ENCODE peak calls at places on chromosomes 12 and 14, in four cellular contexts. X, F, D and M are unnamed samples.

GRCh38 chr12:27525373-27525772 is 1.4 kb downstream of the PPFIBP1 start:
- DNase-seq in X (no peak), F (no peak), D (no peak), M (no peak)

GRCh38 chr12:114403690-114404450 is 2.1 kb downstream of the TBX5 start:
- DNase-seq in X (no peak), F (no peak), D (no peak), M (no peak)

GRCh38 chr14:21039585-21040369 is 2.4 kb upstream of the RNASE7 start:
- DNase-seq in X (no peak), F (peak; percentile 61), D (peak; percentile 44), M (peak; percentile 53)

GRCh38 chr12:122981587-122982493 is 1.4 kb downstream of the ARL6IP4 start:
- DNase-seq in X (no peak), F (no peak), D (no peak), M (no peak)

GRCh38 chr14:65260786-65261185 is 151.7 kb upstream of the FUT8 start:
- DNase-seq in X (no peak), F (no peak), D (no peak), M (no peak)

GRCh38 chr14:60093606-60094005 is 1.9 kb downstream of the PCNX4 start:
- DNase-seq in X (no peak), F (no peak), D (no peak), M (no peak)

GRCh38 chr12:69360348-69360672 is 767 bp downstream of the YEATS4 start:
- DNase-seq in X (no peak), F (no peak), D (no peak), M (no peak)

GRCh38 chr12:130970165-130970907 is 16.6 kb downstream of the ADGRD1 start:
- DNase-seq in X (no peak), F (no peak), D (no peak), M (no peak)

GRCh38 chr12:54479421-54479820 is 6.0 kb upstream of the GTSF1 start:
- DNase-seq in X (no peak), F (no peak), D (no peak), M (no peak)

GRCh38 chr14:32259368-32260013 is 56.4 kb upstream of the RNU6-8 start:
- DNase-seq in X (no peak), F (no peak), D (no peak), M (no peak)

GRCh38 chr12:86050010-86050409 is 175.9 kb downstream of the NTS start:
- DNase-seq in X (no peak), F (no peak), D (no peak), M (no peak)

DNA sequence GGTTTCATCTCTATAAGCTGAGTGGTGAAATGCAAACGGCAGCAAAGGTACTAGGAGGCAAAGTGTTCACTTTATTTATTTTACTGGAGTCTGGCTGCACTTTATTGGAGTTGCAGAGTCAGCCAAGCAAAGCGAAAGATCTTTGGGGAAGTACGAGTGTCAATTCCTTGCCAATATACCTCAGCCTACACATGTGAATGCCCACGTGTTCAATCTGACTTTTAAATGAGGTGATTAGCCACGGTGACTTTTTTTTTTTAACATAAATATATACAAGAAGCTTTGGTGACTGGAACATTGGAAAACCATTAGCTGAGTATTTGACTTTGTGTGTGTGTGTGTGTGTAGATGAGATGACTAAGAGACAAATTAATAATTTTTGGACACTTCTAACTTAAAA is 178.8 kb downstream of the NTS start:
- DNase-seq in X (no peak), F (no peak), D (no peak), M (no peak)
- H3K27ac ChIP-seq in X (no peak overlapping the region), F (no peak overlapping the region), D (no peak overlapping the region), M (no peak overlapping the region)

GRCh38 chr14:22526210-22526609 is 62.8 kb downstream of the DAD1 start:
- DNase-seq in X (no peak), F (no peak), D (no peak), M (no peak)
- H3K4me1 ChIP-seq in X (peaks cover 90% of the 10 kb centered on the region), F (no peaks in the 10 kb centered on the region), D (peaks cover 96% of the 10 kb centered on the region), M (peaks cover 93% of the 10 kb centered on the region)

GRCh38 chr14:62081012-62081612 is 318.9 kb downstream of the SNAPC1 start:
- DNase-seq in X (no peak), F (no peak), D (no peak), M (no peak)
- H3K27ac ChIP-seq in X (no peak overlapping the region), F (no peak overlapping the region), D (no peak overlapping the region), M (no peak overlapping the region)

DNA sequence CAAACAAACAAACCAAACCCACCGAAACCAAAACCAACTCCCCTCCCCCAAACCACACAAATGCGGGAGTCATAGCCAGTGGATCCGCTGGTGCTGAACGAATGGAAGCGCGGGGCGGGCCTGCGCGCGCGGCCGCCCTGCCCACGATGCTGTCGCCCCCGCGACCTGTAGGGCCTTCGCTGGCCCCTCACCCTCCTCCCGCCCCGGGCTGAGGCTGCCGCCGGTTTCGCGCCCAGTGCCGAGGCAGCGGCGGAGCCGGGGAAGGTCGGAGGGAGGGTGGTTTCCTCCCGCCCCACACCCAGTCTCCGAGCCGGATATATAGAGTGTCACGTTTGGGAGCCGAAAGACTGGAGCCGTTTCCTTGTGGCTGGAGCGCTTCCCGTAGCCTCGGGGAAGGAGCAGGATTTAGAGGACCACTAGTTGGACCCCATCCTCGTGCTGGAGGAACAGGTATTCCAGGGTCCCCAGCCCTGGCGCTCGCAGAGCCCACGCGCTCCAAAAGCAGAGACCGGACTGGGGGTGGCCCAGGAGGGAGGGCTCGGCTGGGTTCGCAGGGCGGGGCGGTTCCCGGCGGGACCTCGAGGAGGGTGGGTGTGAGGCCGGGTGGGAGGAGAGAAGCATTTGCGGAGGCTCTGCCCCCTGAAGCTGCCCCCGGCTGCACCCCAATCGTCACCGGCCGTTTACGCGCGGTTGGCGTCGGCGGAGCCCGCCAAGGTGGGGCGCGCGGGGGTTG is at the start of gene FAR2:
- DNase-seq in X (peak; percentile 23), F (no peak), D (peak; percentile 39), M (peak; percentile 68)
- H3K4me1 ChIP-seq in X (peaks cover 13% of the 10 kb centered on the region), F (no peaks in the 10 kb centered on the region), D (peaks cover 21% of the 10 kb centered on the region), M (peaks cover 12% of the 10 kb centered on the region)